ENCODE peak calls at places on chromosome 12, in four cellular contexts. G is tibial artery, J is IMR-90, N is left ventricle myocardium inferior. S is an unnamed sample.

GRCh38 chr12:83514372-83514771 is 827.7 kb downstream of the TMTC2 start:
- DNase-seq in G (no peak), J (no peak), N (no peak), S (no peak)

GRCh38 chr12:86158956-86159355 is 97.2 kb downstream of the MGAT4C start:
- DNase-seq in G (no peak), J (peak; percentile 73), N (no peak), S (no peak)

GRCh38 chr12:122042910-122043309 is 21.2 kb downstream of the BCL7A start:
- DNase-seq in G (no peak), J (no peak), N (no peak), S (no peak)

GRCh38 chr12:96434107-96434506 is 33.9 kb upstream of the CDK17 start:
- DNase-seq in G (no peak), J (peak; percentile 100), N (no peak), S (no peak)

GRCh38 chr12:42893802-42894201 is 304.3 kb upstream of the PRICKLE1 start:
- DNase-seq in G (no peak), J (peak; percentile 32), N (no peak), S (no peak)

GRCh38 chr12:84910549-84911241 is 1.9 kb downstream of the SLC6A15 start:
- DNase-seq in G (no peak), J (no peak), N (no peak), S (no peak)

GRCh38 chr12:77232045-77232444 is 166.7 kb upstream of the E2F7 start:
- DNase-seq in G (no peak), J (peak; percentile 57), N (no peak), S (no peak)

GRCh38 chr12:32399373-32400113 is at the start of gene FGD4:
- DNase-seq in G (peak; percentile 86), J (peak; percentile 56), N (peak; percentile 90), S (peak; percentile 84)

GRCh38 chr12:20950248-20950647 is 139.7 kb downstream of the SLCO1B3 start:
- DNase-seq in G (no peak), J (no peak), N (no peak), S (no peak)

GRCh38 chr12:100539209-100539608 is 34.3 kb upstream of the GAS2L3 start:
- DNase-seq in G (no peak), J (peak; percentile 37), N (no peak), S (peak; percentile 10)

GRCh38 chr12:47376937-47377336 is 297.2 kb upstream of the AMIGO2 start:
- DNase-seq in G (no peak), J (peak; percentile 20), N (no peak), S (no peak)

GRCh38 chr12:43057561-43057960 is 468.0 kb upstream of the PRICKLE1 start:
- DNase-seq in G (no peak), J (peak; percentile 28), N (no peak), S (no peak)

GRCh38 chr12:108547633-108548172 is 13.3 kb downstream of the SART3 start:
- DNase-seq in G (no peak), J (no peak), N (peak; percentile 24), S (no peak)

GRCh38 chr12:109518820-109519665 is 41.6 kb downstream of the UBE3B start:
- DNase-seq in G (peak; percentile 57), J (peak; percentile 92), N (peak; percentile 59), S (peak; percentile 76)

GRCh38 chr12:109310247-109311125 is 1.4 kb upstream of the FOXN4 start:
- DNase-seq in G (no peak), J (no peak), N (no peak), S (no peak)

GRCh38 chr12:128994869-128995268 is 141.6 kb downstream of the GLT1D1 start:
- DNase-seq in G (no peak), J (no peak), N (no peak), S (no peak)

GRCh38 chr12:62210422-62210821 is 49.8 kb upstream of the USP15 start:
- DNase-seq in G (peak; percentile 47), J (peak; percentile 52), N (peak; percentile 24), S (no peak)

GRCh38 chr12:5817246-5817645 is 127.8 kb downstream of the ANO2 start:
- DNase-seq in G (no peak), J (no peak), N (no peak), S (no peak)

GRCh38 chr12:122935318-122935717 is 30.9 kb downstream of the ABCB9 start:
- DNase-seq in G (no peak), J (no peak), N (no peak), S (no peak)

GRCh38 chr12:40692617-40693502 is 621 bp downstream of the CNTN1 start:
- DNase-seq in G (no peak), J (no peak), N (no peak), S (no peak)

GRCh38 chr12:67689339-67689738 is 40.8 kb downstream of the DYRK2 start:
- DNase-seq in G (no peak), J (no peak), N (no peak), S (no peak)

GRCh38 chr12:109770104-109770860 is 56.7 kb downstream of the FAM222A start:
- DNase-seq in G (peak; percentile 2), J (no peak), N (no peak), S (no peak)

GRCh38 chr12:43836455-43836989 is 641 bp downstream of the TMEM117 start:
- DNase-seq in G (no peak), J (peak; percentile 46), N (no peak), S (peak; percentile 27)

GRCh38 chr12:123966596-123966995 is 6.0 kb downstream of the CCDC92 start:
- DNase-seq in G (no peak), J (peak; percentile 80), N (no peak), S (no peak)

GRCh38 chr12:75041481-75041880 is 168.2 kb downstream of the KCNC2 start:
- DNase-seq in G (no peak), J (no peak), N (no peak), S (no peak)

GRCh38 chr12:124621296-124621660 is 53.9 kb upstream of the NCOR2 start:
- DNase-seq in G (peak; percentile 69), J (peak; percentile 44), N (peak; percentile 72), S (peak; percentile 70)

GRCh38 chr12:93008044-93008778 is 79.1 kb upstream of the EEA1 start:
- DNase-seq in G (no peak), J (no peak), N (no peak), S (no peak)

GRCh38 chr12:76942276-76942675 is 63.5 kb upstream of the CSRP2 start:
- DNase-seq in G (no peak), J (peak; percentile 69), N (no peak), S (no peak)

DNA sequence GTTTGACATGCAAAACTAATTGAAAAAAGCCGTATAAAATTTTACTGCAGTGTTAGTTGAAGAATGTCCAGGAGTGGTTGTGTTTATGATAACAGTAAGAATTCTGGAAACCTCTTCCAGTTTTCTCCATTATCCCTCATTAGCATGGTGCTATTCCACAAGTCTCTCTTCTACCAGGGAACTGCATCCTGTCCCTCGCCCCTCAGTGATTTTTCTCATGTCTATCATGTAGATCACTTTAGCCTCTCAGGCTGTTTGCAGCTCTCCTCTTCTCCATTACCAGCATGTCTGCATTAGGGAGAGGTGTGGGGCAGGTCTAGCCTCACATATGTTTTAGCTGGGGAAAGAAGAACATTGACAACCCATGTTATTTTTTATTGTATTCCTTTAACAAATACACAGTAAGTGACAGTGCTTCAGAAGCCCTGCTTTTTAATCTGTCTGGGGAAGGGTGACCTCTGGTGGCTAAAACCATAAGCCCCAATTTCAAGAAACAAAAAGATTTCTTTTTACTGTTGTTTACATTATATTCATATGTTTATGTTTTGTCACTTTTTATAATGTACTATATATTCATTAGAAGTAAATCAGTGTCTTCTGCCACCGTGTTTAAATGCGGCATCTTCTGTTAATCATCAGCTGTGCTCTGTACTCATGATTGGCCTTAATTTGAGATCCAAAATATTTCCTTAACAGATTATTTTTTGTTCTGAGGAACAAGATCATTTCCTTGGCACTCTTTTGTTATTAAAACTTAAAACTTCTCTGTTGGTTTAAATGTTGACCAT is 70.7 kb downstream of the RASSF8 start:
- DNase-seq in G (no peak), J (peak; percentile 67), N (no peak), S (no peak)
- H3K27ac ChIP-seq in G (peak overlapping the region; percentile 4), J (no peak overlapping the region), N (peak overlapping the region; percentile 9), S (no peak overlapping the region)

GRCh38 chr12:113473942-113474341 is 2.3 kb upstream of the LHX5 start:
- DNase-seq in G (no peak), J (no peak), N (no peak), S (no peak)

GRCh38 chr12:113476093-113476986 is 4.7 kb upstream of the LHX5 start:
- DNase-seq in G (no peak), J (no peak), N (no peak), S (no peak)

GRCh38 chr12:113475451-113476085 is 3.9 kb upstream of the LHX5 start:
- DNase-seq in G (no peak), J (no peak), N (no peak), S (no peak)

GRCh38 chr12:113473400-113473799 is 1.7 kb upstream of the LHX5 start:
- DNase-seq in G (no peak), J (no peak), N (no peak), S (no peak)

DNA sequence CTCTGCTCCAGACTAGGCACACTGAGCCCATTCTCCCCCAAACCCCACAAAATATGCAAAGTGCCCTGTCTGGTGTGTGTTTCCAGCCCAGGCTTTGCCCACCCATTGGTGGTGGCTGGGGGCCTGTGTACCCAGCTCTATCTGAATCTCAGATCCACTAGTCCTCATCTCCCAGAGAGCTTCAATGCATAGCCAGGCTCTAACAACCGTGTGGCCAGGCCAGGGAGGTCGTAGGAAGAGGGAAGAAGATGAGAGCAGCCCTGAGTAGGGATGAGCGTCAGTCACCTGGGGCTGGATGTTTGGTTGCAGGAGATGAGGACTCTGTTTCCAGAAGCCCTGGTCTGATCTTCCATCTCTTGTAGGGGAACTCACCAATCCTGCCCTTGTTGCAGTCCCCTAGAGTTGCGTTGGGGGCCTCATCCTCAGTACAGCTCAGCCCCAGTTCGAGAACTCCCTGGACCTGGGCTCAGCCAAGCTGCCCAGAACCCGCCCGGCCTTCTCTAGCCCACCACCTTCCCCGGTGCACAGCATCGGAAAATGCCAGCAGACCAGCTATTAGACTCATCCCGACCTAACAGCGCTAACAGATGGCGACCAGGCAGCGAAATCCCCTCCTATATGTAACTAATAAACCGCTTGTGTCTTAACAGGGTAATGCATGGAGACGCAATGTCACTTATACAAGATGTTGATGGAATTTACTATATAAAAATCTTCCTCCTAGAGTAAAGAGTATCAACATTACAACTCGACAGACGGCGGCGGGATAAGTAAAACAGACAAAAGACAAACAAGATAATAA is 3.2 kb upstream of the LHX5 start:
- DNase-seq in G (no peak), J (no peak), N (no peak), S (no peak)
- H3K9me3 ChIP-seq in G (no peaks in the 10 kb centered on the region), J (no peaks in the 10 kb centered on the region), N (no peaks in the 10 kb centered on the region), S (no peaks in the 10 kb centered on the region)

GRCh38 chr12:53497461-53497860 is 1.8 kb downstream of the MAP3K12 start:
- DNase-seq in G (no peak), J (no peak), N (no peak), S (no peak)

GRCh38 chr12:53500119-53500775 is 836 bp upstream of the TARBP2 start:
- DNase-seq in G (peak; percentile 92), J (peak; percentile 65), N (peak; percentile 52), S (no peak)

GRCh38 chr12:53499261-53500118 is at the start of gene MAP3K12:
- DNase-seq in G (peak; percentile 80), J (peak; percentile 47), N (peak; percentile 68), S (peak; percentile 75)

GRCh38 chr12:53496752-53497032 is 2.6 kb downstream of the MAP3K12 start:
- DNase-seq in G (no peak), J (no peak), N (no peak), S (no peak)

GRCh38 chr12:53498235-53498630 is 1.0 kb downstream of the MAP3K12 start:
- DNase-seq in G (no peak), J (no peak), N (no peak), S (no peak)
- H3K4me1 ChIP-seq in G (no peaks in the 10 kb centered on the region), J (peaks cover 25% of the 10 kb centered on the region), N (peaks cover 69% of the 10 kb centered on the region), S (peaks cover 25% of the 10 kb centered on the region)

DNA sequence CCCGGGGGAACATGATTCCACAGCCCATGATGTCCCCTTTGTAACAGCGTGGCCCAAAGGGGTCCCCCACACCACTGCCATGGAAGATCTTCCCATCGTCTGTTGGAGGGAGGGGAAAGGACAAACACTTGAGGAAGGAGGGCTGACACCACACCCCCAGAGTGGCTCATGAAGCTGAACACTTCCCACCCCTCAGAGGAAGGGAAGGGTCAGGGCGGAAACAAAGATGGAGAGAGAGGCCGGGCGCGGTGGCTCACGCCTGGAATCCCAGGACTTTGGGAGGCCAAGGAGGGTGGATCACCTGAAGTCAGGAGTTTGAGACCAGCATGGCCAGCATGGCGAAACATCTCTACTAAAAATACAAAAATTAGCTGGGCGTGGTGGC is 12.6 kb downstream of the SPRYD3 start:
- DNase-seq in G (peak; percentile 22), J (no peak), N (no peak), S (no peak)
- H3K27ac ChIP-seq in G (peak overlapping the region; percentile 99), J (peak overlapping the region; percentile 45), N (peak overlapping the region; percentile 100), S (peak overlapping the region; percentile 78)